ENCODE peak calls at places on chromosomes 4 and X, in four cellular contexts. J is K562, N is GM23338, P is HepG2. X is an unnamed sample.

GRCh38 chr4:77931452-77932135 is 69.0 kb downstream of the MRPL1 start:
- DNase-seq in J (no peak), N (no peak), P (no peak), X (no peak)

GRCh38 chr4:85147481-85148076 is 181.1 kb upstream of the WDFY3 start:
- DNase-seq in J (peak; percentile 18), N (peak; percentile 88), P (peak; percentile 50), X (peak; percentile 66)

GRCh38 chrX:51098046-51098445 is 187.5 kb downstream of the BMP15 start:
- DNase-seq in J (no peak), N (no peak), P (no peak), X (no peak)

GRCh38 chr4:172073590-172073989 is 260.4 kb downstream of the GALNTL6 start:
- DNase-seq in J (no peak), N (no peak), P (no peak), X (no peak)

GRCh38 chr4:83516042-83516772 is 19.7 kb upstream of the GPAT3 start:
- DNase-seq in J (no peak), N (no peak), P (no peak), X (peak; percentile 19)

GRCh38 chr4:149135062-149135461 is 680.6 kb downstream of the IQCM start:
- DNase-seq in J (no peak), N (no peak), P (no peak), X (no peak)

GRCh38 chrX:38552721-38553120 is 8.6 kb upstream of the TSPAN7 start:
- DNase-seq in J (no peak), N (no peak), P (no peak), X (no peak)

GRCh38 chrX:45758319-45758718 is 557.6 kb upstream of the DIPK2B start:
- DNase-seq in J (no peak), N (no peak), P (no peak), X (no peak)

GRCh38 chr4:121675715-121676114 is 21.1 kb downstream of the ANXA5 start:
- DNase-seq in J (no peak), N (peak; percentile 32), P (peak; percentile 41), X (no peak)

GRCh38 chr4:133812236-133812635 is 389.4 kb downstream of the PABPC4L start:
- DNase-seq in J (no peak), N (no peak), P (no peak), X (no peak)

GRCh38 chrX:129360175-129360574 is 163.1 kb downstream of the SMARCA1 start:
- DNase-seq in J (peak; percentile 30), N (peak; percentile 74), P (peak; percentile 61), X (peak; percentile 13)

GRCh38 chrX:69371159-69371558 is 133.0 kb upstream of the NALF2 start:
- DNase-seq in J (no peak), N (no peak), P (no peak), X (no peak)

GRCh38 chr4:1310796-1311715 is 21.4 kb downstream of the MAEA start:
- DNase-seq in J (no peak), N (no peak), P (no peak), X (no peak)

GRCh38 chr4:77994194-77994721 is 62.9 kb upstream of the FRAS1 start:
- DNase-seq in J (peak; percentile 7), N (peak; percentile 96), P (peak; percentile 84), X (peak; percentile 13)

GRCh38 chrX:17685026-17685425 is 52.3 kb upstream of the SCML1 start:
- DNase-seq in J (no peak), N (no peak), P (no peak), X (no peak)

GRCh38 chr4:80017125-80017854 is 55.7 kb downstream of the ANTXR2 start:
- DNase-seq in J (no peak), N (no peak), P (no peak), X (no peak)

GRCh38 chr4:67935888-67936287 is 27.4 kb downstream of the TMPRSS11A start:
- DNase-seq in J (no peak), N (no peak), P (no peak), X (no peak)

GRCh38 chrX:112785323-112785722 is 55.3 kb downstream of the AMOT start:
- DNase-seq in J (no peak), N (no peak), P (peak; percentile 2), X (no peak)

GRCh38 chr4:146445198-146446150 is 76.3 kb downstream of the SLC10A7 start:
- DNase-seq in J (no peak), N (no peak), P (no peak), X (no peak)

GRCh38 chrX:50877310-50877709 is 33.2 kb upstream of the BMP15 start:
- DNase-seq in J (no peak), N (no peak), P (no peak), X (no peak)

GRCh38 chr4:123469245-123469644 is 72.7 kb downstream of the SPRY1 start:
- DNase-seq in J (no peak), N (no peak), P (no peak), X (no peak)

GRCh38 chrX:118423558-118423957 is 72.1 kb upstream of the DOCK11 start:
- DNase-seq in J (no peak), N (no peak), P (no peak), X (no peak)

GRCh38 chr4:137609693-137610450 is 77.6 kb upstream of the PCDH18 start:
- DNase-seq in J (no peak), N (peak; percentile 34), P (no peak), X (no peak)

GRCh38 chr4:11338990-11339782 is 89.5 kb downstream of the HS3ST1 start:
- DNase-seq in J (no peak), N (no peak), P (no peak), X (no peak)

GRCh38 chr4:168408620-168409019 is 71.7 kb downstream of the DDX60L start:
- DNase-seq in J (no peak), N (no peak), P (no peak), X (no peak)

GRCh38 chrX:93875621-93876282 is 201.7 kb downstream of the FAM133A start:
- DNase-seq in J (no peak), N (no peak), P (no peak), X (no peak)

GRCh38 chr4:114217150-114217817 is 237.8 kb upstream of the ARSJ start:
- DNase-seq in J (no peak), N (no peak), P (no peak), X (no peak)

GRCh38 chr4:1837069-1837468 is 18.9 kb downstream of the LETM1 start:
- DNase-seq in J (no peak), N (no peak), P (no peak), X (no peak)

GRCh38 chr4:55312491-55313101 is 33.4 kb upstream of the SRD5A3 start:
- DNase-seq in J (no peak), N (peak; percentile 80), P (peak; percentile 33), X (no peak)

GRCh38 chr4:188930822-188931221 is 791.6 kb downstream of the TRIML1 start:
- DNase-seq in J (no peak), N (peak; percentile 63), P (no peak), X (no peak)

GRCh38 chrX:48569958-48570357 is 4.3 kb upstream of the RBM3 start:
- DNase-seq in J (no peak), N (no peak), P (no peak), X (no peak)

GRCh38 chr4:169485791-169486742 is 126.3 kb downstream of the NEK1 start:
- DNase-seq in J (no peak), N (peak; percentile 66), P (peak; percentile 36), X (peak; percentile 47)

GRCh38 chrX:35919536-35920309 is at the start of gene CFAP47:
- DNase-seq in J (no peak), N (peak; percentile 78), P (no peak), X (peak; percentile 22)

GRCh38 chrX:15678339-15678738 is 13.7 kb upstream of the CLTRN start:
- DNase-seq in J (no peak), N (no peak), P (no peak), X (no peak)

GRCh38 chr4:26397086-26397485 is 76.3 kb downstream of the RBPJ start:
- DNase-seq in J (no peak), N (no peak), P (no peak), X (no peak)

GRCh38 chrX:153573999-153574398 is 24.9 kb downstream of the CCNQ start:
- DNase-seq in J (peak; percentile 20), N (peak; percentile 54), P (no peak), X (no peak)

GRCh38 chr4:52983563-52984303 is 121.6 kb downstream of the RASL11B start:
- DNase-seq in J (peak; percentile 48), N (peak; percentile 89), P (peak; percentile 67), X (peak; percentile 48)

GRCh38 chrX:32137525-32137924 is 1065.7 kb upstream of the FTHL17 start:
- DNase-seq in J (no peak), N (peak; percentile 58), P (no peak), X (no peak)

DNA sequence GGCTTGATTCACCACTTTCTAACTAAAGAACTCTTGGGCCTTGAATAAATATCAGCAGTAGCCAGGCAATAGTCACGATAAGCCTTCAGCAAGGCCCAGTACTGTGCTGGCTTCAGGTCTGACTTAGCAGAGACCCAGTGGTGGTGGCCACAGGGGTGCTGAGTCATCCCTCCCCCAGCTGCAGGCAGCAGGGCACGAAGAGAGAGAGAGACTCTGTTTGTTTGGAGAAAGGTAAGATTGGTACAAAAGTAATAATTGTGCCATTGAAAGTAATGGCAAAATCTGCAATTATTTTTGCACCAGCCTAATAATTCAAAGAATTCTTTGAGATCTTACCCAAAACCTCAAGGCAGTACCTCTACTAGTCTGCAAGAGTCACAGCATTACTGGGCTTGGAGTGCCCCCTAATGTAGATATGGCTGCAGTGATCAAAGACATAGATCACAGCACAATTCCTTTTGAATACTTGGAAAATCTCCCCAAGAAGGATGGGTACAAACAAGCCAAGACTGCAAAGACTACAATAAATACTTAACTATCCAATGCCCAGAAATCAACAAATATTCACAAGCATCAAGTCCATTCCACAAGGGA is 159.5 kb upstream of the USP38 start:
- DNase-seq in J (no peak), N (peak; percentile 65), P (peak; percentile 9), X (peak; percentile 41)
- TF ChIP-seq JUNB in J (no peak), N (no peak), P (no peak), X (no peak)

GRCh38 chr4:24382381-24382780 is 202.0 kb downstream of the DHX15 start:
- DNase-seq in J (no peak), N (no peak), P (peak; percentile 75), X (peak; percentile 21)
- TF ChIP-seq JUNB in J (peak; percentile 32), N (no peak), P (no peak), X (peak; percentile 46)

GRCh38 chrX:29666361-29666760 is 549.0 kb upstream of the MAGEB2 start:
- DNase-seq in J (no peak), N (no peak), P (no peak), X (no peak)
- TF ChIP-seq JUNB in J (no peak), N (no peak), P (no peak), X (no peak)

GRCh38 chr4:107035711-107036601 is at the start of gene DKK2:
- DNase-seq in J (no peak), N (peak; percentile 62), P (no peak), X (no peak)

GRCh38 chr4:107036602-107037151 is 564 bp upstream of the DKK2 start:
- DNase-seq in J (no peak), N (peak; percentile 5), P (no peak), X (no peak)

GRCh38 chr4:107034982-107035710 is 967 bp downstream of the DKK2 start:
- DNase-seq in J (no peak), N (peak; percentile 74), P (no peak), X (no peak)

GRCh38 chr4:107037188-107037587 is 1.1 kb upstream of the DKK2 start:
- DNase-seq in J (no peak), N (peak; percentile 79), P (no peak), X (no peak)

GRCh38 chr4:107034091-107034698 is 1.9 kb downstream of the DKK2 start:
- DNase-seq in J (no peak), N (peak; percentile 77), P (peak; percentile 16), X (no peak)
- TF ChIP-seq JUNB in J (no peak), N (no peak), P (no peak), X (no peak)

X was measured in A549.